ENCODE peak calls at places on chromosomes 6 and 20, in four cellular contexts. V is spleen, Z is fibroblast of lung, J is astrocyte of the spinal cord. K is an unnamed sample.

GRCh38 chr20:1652104-1652503 is 5.5 kb downstream of the SIRPG start:
- DNase-seq in V (no peak), J (no peak), Z (no peak), K (no peak)

GRCh38 chr6:88013015-88013414 is 34.6 kb upstream of the SPACA1 start:
- DNase-seq in Z (no peak), V (no peak), J (no peak), K (no peak)

GRCh38 chr20:34604980-34605788 is 46.7 kb downstream of the MAP1LC3A start:
- DNase-seq in Z (peak), J (peak), V (no peak), K (peak)

GRCh38 chr6:131958095-131958494 is 6.9 kb upstream of the CCN2 start:
- DNase-seq in Z (no peak), V (no peak), J (no peak), K (no peak)

GRCh38 chr20:21511850-21512633 is 1.8 kb downstream of the NKX2-2 start:
- DNase-seq in Z (no peak), V (no peak), J (no peak), K (no peak)

GRCh38 chr20:4130404-4131189 is 115.2 kb upstream of the RNF24 start:
- DNase-seq in Z (peak), J (peak), V (no peak), K (peak)

GRCh38 chr6:5398530-5398929 is 137.2 kb downstream of the FARS2 start:
- DNase-seq in J (peak), Z (peak), V (no peak), K (peak)

GRCh38 chr6:75481936-75482593 is 11.5 kb downstream of the FILIP1 start:
- DNase-seq in Z (peak), J (peak), V (no peak), K (peak)

GRCh38 chr6:27216874-27217273 is 30.6 kb upstream of the PRSS16 start:
- DNase-seq in J (no peak), V (no peak), Z (no peak), K (no peak)

GRCh38 chr20:1360094-1360493 is 31.2 kb upstream of the SDCBP2 start:
- DNase-seq in Z (no peak), V (no peak), J (no peak), K (no peak)

GRCh38 chr6:45655630-45656422 is 278.1 kb upstream of the SUPT3H start:
- DNase-seq in Z (peak), J (peak), V (no peak), K (peak)

GRCh38 chr20:50294164-50295088 is 103.8 kb downstream of the CEBPB start:
- DNase-seq in V (peak), J (no peak), Z (no peak), K (no peak)

GRCh38 chr6:43570876-43571441 is 4.9 kb downstream of the XPO5 start:
- DNase-seq in V (no peak), J (no peak), Z (peak), K (peak)

GRCh38 chr20:36777576-36777975 is 4.0 kb upstream of the DSN1 start:
- DNase-seq in J (no peak), Z (no peak), V (peak), K (no peak)

GRCh38 chr6:118896339-118897136 is 2.6 kb downstream of the ASF1A start:
- DNase-seq in V (no peak), Z (peak), J (peak), K (peak)

GRCh38 chr6:144181639-144182038 is 31.3 kb downstream of the STX11 start:
- DNase-seq in J (no peak), Z (no peak), V (no peak), K (no peak)

GRCh38 chr20:54194724-54195438 is 13.0 kb upstream of the PFDN4 start:
- DNase-seq in J (no peak), Z (no peak), V (no peak), K (no peak)

GRCh38 chr6:151431336-151431735 is 20.6 kb downstream of the RMND1 start:
- DNase-seq in Z (no peak), V (no peak), J (peak), K (no peak)

GRCh38 chr6:151428336-151428735 is 23.6 kb downstream of the RMND1 start:
- DNase-seq in J (no peak), Z (no peak), V (no peak), K (no peak)

GRCh38 chr6:151434369-151434768 is 17.6 kb downstream of the RMND1 start:
- DNase-seq in J (no peak), Z (no peak), V (no peak), K (no peak)

GRCh38 chr6:151432650-151433049 is 19.3 kb downstream of the RMND1 start:
- DNase-seq in J (no peak), Z (no peak), V (no peak), K (no peak)

DNA sequence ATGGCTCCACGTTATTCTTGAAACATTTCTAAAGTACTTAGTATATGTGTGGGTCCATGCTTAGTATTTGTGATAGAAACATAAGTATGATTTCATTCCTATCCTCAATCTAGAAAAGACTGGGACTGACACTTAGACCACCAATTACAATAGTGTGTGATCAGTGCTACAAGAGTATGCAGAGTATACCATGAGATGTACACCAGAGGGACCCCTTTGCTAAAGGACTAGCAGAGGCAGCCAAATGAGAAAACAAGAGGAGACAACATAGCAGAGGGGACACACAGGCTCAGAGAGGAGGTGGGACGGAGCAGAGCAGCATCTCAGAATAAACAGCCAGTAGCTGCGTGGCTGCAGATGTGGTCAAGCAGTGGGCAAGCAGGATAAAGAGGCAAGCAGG is 21.0 kb downstream of the RMND1 start:
- DNase-seq in J (no peak), Z (no peak), V (no peak), K (no peak)
- TF ChIP-seq CTCF in J (peak), Z (no peak), V (no peak), K (peak)

GRCh38 chr6:36428911-36429310 is 13.7 kb downstream of the PXT1 start:
- DNase-seq in J (no peak), V (no peak), Z (no peak), K (no peak)

GRCh38 chr6:36430351-36430750 is 12.3 kb downstream of the PXT1 start:
- DNase-seq in Z (no peak), V (no peak), J (no peak), K (peak)

GRCh38 chr6:36431197-36431596 is 11.5 kb downstream of the PXT1 start:
- DNase-seq in J (no peak), Z (no peak), V (no peak), K (no peak)

GRCh38 chr6:36436466-36436865 is 6.2 kb downstream of the PXT1 start:
- DNase-seq in Z (peak), J (peak), V (no peak), K (no peak)

GRCh38 chr6:36432151-36432633 is 10.5 kb downstream of the PXT1 start:
- DNase-seq in V (no peak), J (peak), Z (no peak), K (peak)
- H3K4me3 ChIP-seq in V (no peak), J (no peak), Z (no peak), K (no peak)

GRCh38 chr20:44093249-44093582 is 93.8 kb downstream of the JPH2 start:
- DNase-seq in V (no peak), J (no peak), Z (no peak), K (no peak)
- TF ChIP-seq CTCF in V (no peak), J (no peak), Z (no peak), K (no peak)

DNA sequence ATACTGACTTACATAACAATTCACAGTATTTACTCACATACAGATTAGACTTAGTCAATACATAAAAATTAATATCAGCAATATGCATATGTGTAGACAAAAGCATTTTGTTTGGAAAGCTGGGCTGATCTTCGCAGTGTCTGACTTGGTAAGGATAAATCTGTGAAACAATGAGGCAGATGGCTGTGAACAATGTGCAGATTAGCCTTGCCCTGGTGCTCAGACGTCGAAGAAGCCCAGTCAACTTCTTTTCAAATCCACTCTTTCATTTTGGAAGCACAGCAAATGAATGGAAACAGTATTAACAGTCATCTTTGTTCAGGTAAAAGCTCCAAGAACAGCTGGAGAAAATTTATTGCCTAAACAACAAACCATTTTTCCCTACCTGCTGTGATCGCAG is 116.7 kb downstream of the DST start:
- DNase-seq in Z (no peak), J (no peak), V (no peak), K (no peak)
- H3K4me3 ChIP-seq in Z (no peak), J (no peak), V (no peak), K (no peak)

DNA sequence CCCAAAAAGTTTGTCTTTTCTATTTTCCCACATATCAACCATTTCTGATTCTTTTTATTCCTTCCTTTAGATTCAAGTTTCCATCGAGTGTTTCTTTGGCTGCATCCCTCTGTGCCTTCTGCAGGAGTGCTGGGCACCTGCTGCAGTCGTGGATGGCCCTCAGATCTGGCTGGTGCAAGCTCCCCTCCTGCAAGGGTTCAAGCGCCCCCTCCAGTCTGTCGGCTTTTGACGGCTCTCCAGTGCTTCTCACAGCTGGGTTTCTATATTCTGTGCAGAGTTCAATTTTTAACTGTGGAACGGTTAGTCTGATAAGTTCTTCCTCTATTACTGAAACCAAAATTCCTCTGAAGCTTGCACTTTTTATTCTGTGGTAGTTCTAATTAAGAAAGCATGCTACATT is 132.1 kb downstream of the HUS1B start:
- DNase-seq in Z (no peak), J (no peak), V (no peak), K (no peak)
- TF ChIP-seq CTCF in Z (no peak), J (no peak), V (no peak), K (no peak)

GRCh38 chr6:101980924-101981323 is 587.4 kb downstream of the GRIK2 start:
- DNase-seq in Z (no peak), V (no peak), J (no peak), K (no peak)
- H3K4me3 ChIP-seq in Z (no peak), V (no peak), J (no peak), K (no peak)

GRCh38 chr20:14264869-14265268 is 72.5 kb downstream of the FLRT3 start:
- DNase-seq in Z (peak), V (no peak), J (peak), K (peak)
- TF ChIP-seq CTCF in Z (peak), V (no peak), J (peak), K (peak)

GRCh38 chr20:31716818-31717477 is 5.7 kb downstream of the BCL2L1 start:
- DNase-seq in J (no peak), Z (no peak), V (peak), K (no peak)

GRCh38 chr20:31720486-31721407 is 1.9 kb downstream of the BCL2L1 start:
- DNase-seq in Z (no peak), J (no peak), V (no peak), K (no peak)

GRCh38 chr20:31719644-31720485 is 2.8 kb downstream of the BCL2L1 start:
- DNase-seq in V (no peak), Z (no peak), J (no peak), K (no peak)

GRCh38 chr20:31717478-31717946 is 5.2 kb downstream of the BCL2L1 start:
- DNase-seq in Z (no peak), J (no peak), V (no peak), K (no peak)

GRCh38 chr20:31718952-31719643 is 3.6 kb downstream of the BCL2L1 start:
- DNase-seq in Z (no peak), V (no peak), J (no peak), K (no peak)
- H3K4me3 ChIP-seq in Z (peak), V (peak), J (peak), K (peak)